ENCODE peak calls at places on chromosomes 2 and 18, in ten cellular contexts. D is thyroid gland; X is BE2C; U is GM12865; Q is AG09309; R is astrocyte; P is CD8-positive, alpha-beta T cell; Z is adrenal gland; B is PC-9; N is epithelial cell of esophagus. I is an unnamed sample.

GRCh38 chr2:85697096-85697495 is 2.9 kb downstream of the GNLY start:
- DNase-seq in Q (no peak), D (no peak), P (no peak), N (no peak), B (no peak), X (no peak), R (no peak), U (no peak), Z (no peak), I (no peak)

GRCh38 chr2:213125646-213126347 is 25.6 kb downstream of the IKZF2 start:
- DNase-seq in Q (no peak), D (no peak), N (no peak), Z (no peak), U (no peak), X (no peak), B (no peak), R (no peak), P (no peak), I (no peak)

GRCh38 chr2:3040819-3041218 is 336.8 kb downstream of the EIPR1 start:
- DNase-seq in N (no peak), Q (no peak), R (no peak), D (no peak), Z (no peak), B (no peak), U (peak), P (no peak), X (no peak), I (no peak)

GRCh38 chr18:34857310-34857709 is 147.2 kb downstream of the DTNA start:
- DNase-seq in P (no peak), Z (no peak), Q (no peak), R (no peak), B (no peak), N (no peak), X (no peak), D (no peak), U (no peak), I (no peak)

GRCh38 chr18:3340015-3340681 is 78.2 kb downstream of the MYL12B start:
- DNase-seq in R (peak), Q (no peak), B (no peak), U (no peak), Z (no peak), D (no peak), P (no peak), N (peak), X (no peak), I (no peak)

GRCh38 chr18:35174093-35174731 is 66.6 kb upstream of the ZNF397 start:
- DNase-seq in Z (no peak), X (no peak), D (no peak), Q (no peak), U (peak), B (no peak), R (no peak), N (no peak), P (no peak), I (no peak)

GRCh38 chr18:44609210-44609941 is 71.3 kb upstream of the SETBP1 start:
- DNase-seq in N (peak), B (no peak), U (no peak), Q (no peak), R (no peak), D (no peak), Z (no peak), X (no peak), P (no peak), I (no peak)

GRCh38 chr2:74535440-74535965 is 5.8 kb downstream of the HTRA2 start:
- DNase-seq in D (no peak), U (no peak), Q (no peak), X (no peak), Z (no peak), N (no peak), P (no peak), B (no peak), R (no peak), I (no peak)

GRCh38 chr2:233353769-233354499 is at the start of gene DGKD:
- DNase-seq in R (no peak), B (peak), N (peak), D (peak), Q (no peak), P (peak), Z (peak), U (peak), X (peak), I (no peak)

GRCh38 chr2:62142054-62142453 is 53.9 kb upstream of the B3GNT2 start:
- DNase-seq in Q (no peak), B (no peak), R (no peak), Z (no peak), X (no peak), D (no peak), N (no peak), U (peak), P (no peak), I (no peak)

DNA sequence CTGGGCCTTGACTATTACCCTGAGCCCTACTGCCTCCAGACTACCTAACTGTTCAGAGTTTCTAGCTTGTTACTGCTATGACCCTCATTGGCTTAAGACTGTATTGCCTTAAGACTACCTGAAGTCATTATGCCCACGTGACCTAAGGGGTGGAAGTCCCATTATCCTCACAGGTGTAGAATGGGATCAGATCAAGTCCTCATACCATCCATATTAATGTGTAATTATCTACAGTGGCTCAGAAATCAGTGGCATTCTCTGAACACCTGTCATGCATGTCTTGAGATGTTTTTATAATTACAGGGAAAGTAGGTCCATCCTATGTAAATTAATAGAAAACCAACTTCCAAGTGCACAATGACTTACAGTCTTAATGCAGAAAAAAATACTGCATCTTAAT is 124.0 kb upstream of the CDC42EP3 start:
- DNase-seq in U (no peak), Q (no peak), Z (no peak), N (no peak), X (no peak), P (no peak), D (no peak), R (no peak), B (no peak), I (no peak)
- H3K4me3 ChIP-seq in U (no peak), Q (no peak), Z (no peak), N (no peak), X (no peak), P (no peak), D (no peak), R (no peak), B (no peak), I (no peak)

DNA sequence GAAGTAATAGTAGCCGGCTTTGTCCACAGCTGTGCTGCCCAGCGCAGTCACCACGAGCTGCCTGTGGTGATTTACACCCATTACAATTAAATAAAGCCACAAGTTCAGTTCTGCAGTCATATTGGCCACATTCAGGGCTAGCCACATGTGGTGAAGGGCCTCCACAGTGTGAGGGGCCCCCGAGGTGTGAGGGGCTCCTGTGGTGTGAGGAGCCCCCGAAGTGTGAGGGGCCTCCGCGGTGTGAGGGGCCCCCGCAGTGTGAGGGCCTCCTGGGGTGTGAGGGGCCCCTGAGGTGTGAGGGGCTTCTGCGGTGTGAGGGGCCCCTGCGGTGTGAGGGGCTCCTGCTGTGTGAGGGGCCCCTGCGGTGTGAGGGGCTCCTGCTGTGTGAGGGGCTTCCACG is 191.2 kb downstream of the CTIF start:
- DNase-seq in Z (no peak), Q (no peak), B (no peak), U (no peak), X (no peak), D (no peak), P (no peak), R (no peak), N (no peak), I (no peak)
- TF ChIP-seq CTCF in Z (no peak), Q (no peak), B (no peak), U (no peak), X (no peak), D (no peak), P (no peak), R (no peak), N (no peak), I (no peak)

GRCh38 chr2:12313445-12314118 is 403.2 kb upstream of the TRIB2 start:
- DNase-seq in Z (no peak), X (no peak), Q (no peak), U (no peak), R (no peak), B (no peak), N (no peak), D (no peak), P (no peak), I (no peak)

GRCh38 chr2:12314119-12314735 is 402.5 kb upstream of the TRIB2 start:
- DNase-seq in D (no peak), Z (no peak), Q (no peak), U (no peak), X (no peak), N (no peak), B (no peak), P (no peak), R (no peak), I (no peak)

GRCh38 chr2:12305931-12306330 is 410.8 kb upstream of the TRIB2 start:
- DNase-seq in D (no peak), B (no peak), Q (no peak), R (no peak), U (no peak), P (no peak), Z (no peak), X (no peak), N (no peak), I (no peak)

GRCh38 chr2:12315224-12315623 is 401.5 kb upstream of the TRIB2 start:
- DNase-seq in R (no peak), U (no peak), B (no peak), Z (no peak), P (no peak), N (no peak), Q (no peak), X (no peak), D (no peak), I (no peak)

GRCh38 chr2:12310399-12310798 is 406.3 kb upstream of the TRIB2 start:
- DNase-seq in R (no peak), Z (no peak), N (no peak), U (no peak), P (no peak), D (no peak), X (no peak), Q (no peak), B (no peak), I (no peak)
- H3K4me3 ChIP-seq in R (no peak), Z (no peak), N (no peak), U (no peak), P (no peak), D (no peak), X (no peak), Q (no peak), B (no peak), I (no peak)

GRCh38 chr18:32324173-32324572 is 134.3 kb downstream of the MEP1B start:
- DNase-seq in N (no peak), B (no peak), P (no peak), U (no peak), R (peak), D (no peak), X (no peak), Q (peak), Z (no peak), I (no peak)

GRCh38 chr18:32328974-32329373 is 139.1 kb downstream of the MEP1B start:
- DNase-seq in R (no peak), Q (no peak), P (no peak), D (no peak), U (no peak), X (no peak), B (no peak), N (no peak), Z (no peak), I (no peak)

GRCh38 chr18:32332708-32333107 is 138.0 kb downstream of the GAREM1 start:
- DNase-seq in U (no peak), Q (no peak), R (no peak), Z (no peak), X (no peak), P (no peak), D (no peak), N (no peak), B (no peak), I (no peak)

GRCh38 chr18:32326450-32327309 is 136.8 kb downstream of the MEP1B start:
- DNase-seq in D (no peak), P (no peak), N (no peak), Z (no peak), B (no peak), R (peak), U (no peak), Q (no peak), X (no peak), I (no peak)

DNA sequence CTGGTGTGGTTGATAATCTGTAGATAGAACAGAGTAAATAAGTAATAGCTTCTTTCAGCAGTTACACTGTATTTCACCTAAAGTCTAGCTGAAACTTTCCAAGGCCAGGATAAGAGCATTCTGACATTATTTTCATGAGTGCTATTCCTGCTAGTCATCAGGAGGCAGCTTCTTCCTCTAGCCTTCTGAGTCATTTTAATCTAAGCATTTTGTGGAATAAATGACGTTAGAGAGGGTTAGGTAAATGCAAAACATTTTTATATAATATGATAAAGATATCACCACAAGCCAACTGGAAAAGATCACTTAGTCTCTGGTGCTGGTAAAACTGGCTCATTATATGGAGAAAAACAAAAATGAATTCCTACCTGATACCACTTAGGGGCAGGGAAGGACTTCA is 138.5 kb downstream of the MEP1B start:
- DNase-seq in Q (peak), R (peak), N (peak), Z (no peak), B (no peak), U (no peak), P (no peak), X (no peak), D (no peak), I (no peak)
- TF ChIP-seq CTCF in Q (no peak), R (no peak), N (no peak), Z (no peak), B (no peak), U (no peak), P (no peak), X (no peak), D (no peak), I (no peak)

I was measured in HFF-Myc.